ENCODE peak calls at places on chromosomes 3 and 15, in six cellular contexts. H is CD8-positive, alpha-beta memory T cell; G is heart left ventricle; S is BE2C; L is cardiac muscle cell; W is tibial artery. N is an unnamed sample. For H3K27me3, the result is how much of the 10 kb centered on the place peaks cover.

GRCh38 chr15:67303490-67304363 is 49.1 kb downstream of the IQCH start:
- DNase-seq in L (peak), H (peak), S (no peak), W (no peak), G (no peak), N (peak)

GRCh38 chr15:78048410-78048946 is 29.0 kb downstream of the TBC1D2B start:
- DNase-seq in W (no peak), S (no peak), H (no peak), L (no peak), G (no peak), N (no peak)

GRCh38 chr15:55226127-55226526 is 29.4 kb upstream of the RSL24D1 start:
- DNase-seq in S (no peak), H (no peak), G (no peak), L (peak), W (no peak), N (no peak)

GRCh38 chr3:42205800-42206514 is 60.0 kb downstream of the CCK start:
- DNase-seq in G (no peak), W (no peak), H (no peak), L (no peak), S (no peak), N (no peak)

GRCh38 chr3:12817341-12817705 is 20.8 kb downstream of the CAND2 start:
- DNase-seq in H (no peak), W (no peak), L (no peak), G (no peak), S (peak), N (no peak)

GRCh38 chr3:9168230-9168629 is 81.2 kb downstream of the SRGAP3 start:
- DNase-seq in H (no peak), W (no peak), L (peak), S (no peak), G (no peak), N (no peak)

GRCh38 chr3:136263251-136263650 is 13.1 kb downstream of the PCCB start:
- DNase-seq in H (no peak), G (no peak), L (no peak), W (no peak), S (no peak), N (no peak)

GRCh38 chr15:60134609-60135008 is 130.5 kb downstream of the FOXB1 start:
- DNase-seq in G (no peak), H (no peak), L (no peak), S (no peak), W (no peak), N (no peak)

GRCh38 chr3:14110699-14111098 is 14.0 kb downstream of the CHCHD4 start:
- DNase-seq in S (no peak), W (no peak), H (no peak), G (no peak), L (no peak), N (no peak)

GRCh38 chr15:62075595-62076279 is 9.0 kb downstream of the C2CD4A start:
- DNase-seq in W (no peak), L (no peak), G (no peak), H (no peak), S (peak), N (no peak)

GRCh38 chr3:125202197-125202596 is 10.4 kb downstream of the SLC12A8 start:
- DNase-seq in L (no peak), H (no peak), G (no peak), W (no peak), S (no peak), N (no peak)

GRCh38 chr3:184808021-184808420 is 3.9 kb upstream of the VPS8 start:
- DNase-seq in G (no peak), W (no peak), L (peak), H (no peak), S (peak), N (no peak)

GRCh38 chr3:4493931-4494806 is 1.0 kb downstream of the ITPR1 start:
- DNase-seq in G (peak), H (no peak), W (peak), L (peak), S (no peak), N (no peak)

GRCh38 chr3:71031914-71032521 is 551.5 kb downstream of the FOXP1 start:
- DNase-seq in W (no peak), L (no peak), G (no peak), H (no peak), S (no peak), N (no peak)

GRCh38 chr3:59510576-59510975 is 460.8 kb upstream of the CFAP20DC start:
- DNase-seq in H (no peak), S (no peak), G (no peak), W (no peak), L (no peak), N (peak)

GRCh38 chr15:49423021-49423420 is at the start of gene FGF7:
- DNase-seq in L (peak), W (no peak), G (no peak), H (no peak), S (no peak), N (no peak)

GRCh38 chr3:16462679-16463078 is 50.8 kb downstream of the RFTN1 start:
- DNase-seq in G (no peak), W (no peak), S (no peak), H (peak), L (no peak), N (no peak)

GRCh38 chr15:80855206-80855605 is 76.0 kb downstream of the CEMIP start:
- DNase-seq in L (no peak), G (no peak), H (no peak), W (no peak), S (no peak), N (no peak)

GRCh38 chr15:101810905-101811304 is 1.1 kb upstream of the OR4F15 start:
- DNase-seq in S (no peak), G (no peak), W (no peak), L (peak), H (no peak), N (no peak)

GRCh38 chr3:50336452-50337174 is 4.0 kb downstream of the RASSF1 start:
- DNase-seq in L (no peak), H (no peak), W (no peak), G (no peak), S (no peak), N (no peak)

GRCh38 chr15:90592144-90592887 is 62.6 kb downstream of the CRTC3 start:
- DNase-seq in L (no peak), G (no peak), H (no peak), S (no peak), W (no peak), N (no peak)

GRCh38 chr15:79811406-79812405 is 85.1 kb downstream of the MTHFS start:
- DNase-seq in W (peak), L (peak), H (no peak), S (peak), G (peak), N (no peak)

GRCh38 chr3:16266714-16267113 is 1.7 kb downstream of the OXNAD1 start:
- DNase-seq in L (no peak), G (no peak), W (no peak), S (no peak), H (no peak), N (no peak)

GRCh38 chr15:76401285-76401684 is 64.7 kb downstream of the ISL2 start:
- DNase-seq in H (no peak), G (no peak), L (peak), S (no peak), W (no peak), N (no peak)

GRCh38 chr3:186609247-186609868 is 3.5 kb upstream of the AHSG start:
- DNase-seq in L (no peak), G (no peak), S (peak), W (no peak), H (no peak), N (no peak)

GRCh38 chr3:106333911-106334618 is 465.3 kb upstream of the CBLB start:
- DNase-seq in S (no peak), H (peak), L (no peak), G (no peak), W (no peak), N (no peak)

GRCh38 chr3:167728176-167728575 is 6.5 kb downstream of the PDCD10 start:
- DNase-seq in L (no peak), G (no peak), W (no peak), H (no peak), S (no peak), N (no peak)

GRCh38 chr15:67033012-67033411 is 32.4 kb upstream of the SMAD3 start:
- DNase-seq in S (no peak), L (no peak), H (no peak), G (no peak), W (no peak), N (no peak)

GRCh38 chr3:124140751-124141150 is 148.8 kb upstream of the ROPN1 start:
- DNase-seq in G (no peak), S (no peak), L (no peak), H (no peak), W (no peak), N (peak)

GRCh38 chr3:183653209-183654064 is 18.0 kb downstream of the KLHL24 start:
- DNase-seq in L (no peak), H (no peak), G (no peak), S (no peak), W (no peak), N (peak)

GRCh38 chr3:138078901-138079344 is 36.5 kb downstream of the DZIP1L start:
- DNase-seq in H (no peak), S (no peak), G (no peak), W (no peak), L (no peak), N (peak)

GRCh38 chr15:54347082-54347827 is 369.0 kb downstream of the UNC13C start:
- DNase-seq in H (no peak), L (no peak), W (no peak), S (no peak), G (no peak), N (no peak)

GRCh38 chr3:114213669-114214541 is 23.5 kb downstream of the ZNF80 start:
- DNase-seq in W (peak), H (peak), G (no peak), S (peak), L (peak), N (peak)

GRCh38 chr3:144039661-144040060 is 68.0 kb downstream of the DIPK2A start:
- DNase-seq in H (no peak), W (no peak), G (no peak), L (no peak), S (no peak), N (no peak)

GRCh38 chr3:124360626-124361025 is 368.7 kb upstream of the ROPN1 start:
- DNase-seq in H (no peak), L (no peak), W (no peak), G (no peak), S (no peak), N (no peak)

GRCh38 chr3:182325213-182325941 is 467.9 kb upstream of the ATP11B start:
- DNase-seq in L (no peak), H (no peak), G (no peak), S (no peak), W (no peak), N (peak)

GRCh38 chr3:13391308-13391707 is 28.8 kb downstream of the NUP210 start:
- DNase-seq in W (no peak), G (no peak), S (no peak), H (no peak), L (no peak), N (no peak)

GRCh38 chr3:111706527-111706926 is 111.4 kb upstream of the ZBED2 start:
- DNase-seq in H (no peak), L (no peak), G (no peak), S (no peak), W (no peak), N (no peak)

GRCh38 chr3:73610493-73610892 is 14.2 kb downstream of the PDZRN3 start:
- DNase-seq in G (no peak), L (no peak), S (no peak), H (no peak), W (no peak), N (no peak)

GRCh38 chr3:73611176-73611575 is 13.6 kb downstream of the PDZRN3 start:
- DNase-seq in L (no peak), G (no peak), H (no peak), W (no peak), S (no peak), N (no peak)

GRCh38 chr3:73605861-73606260 is 18.9 kb downstream of the PDZRN3 start:
- DNase-seq in G (no peak), L (no peak), W (no peak), H (no peak), S (no peak), N (no peak)

GRCh38 chr3:73609655-73610054 is 15.1 kb downstream of the PDZRN3 start:
- DNase-seq in L (no peak), S (no peak), G (no peak), H (no peak), W (no peak), N (no peak)

GRCh38 chr3:73608805-73609641 is 15.7 kb downstream of the PDZRN3 start:
- DNase-seq in H (no peak), S (no peak), G (no peak), W (no peak), L (no peak), N (no peak)
- H3K27me3 ChIP-seq in H (under half), S (under half), G (under half), W (under half), L (under half), N (under half)

GRCh38 chr3:38632989-38633388 is 16.5 kb downstream of the SCN5A start:
- DNase-seq in S (no peak), L (no peak), H (no peak), W (no peak), G (no peak), N (no peak)
- H3K27me3 ChIP-seq in S (under half), L (half or more), H (under half), W (under half), G (under half), N (under half)

DNA sequence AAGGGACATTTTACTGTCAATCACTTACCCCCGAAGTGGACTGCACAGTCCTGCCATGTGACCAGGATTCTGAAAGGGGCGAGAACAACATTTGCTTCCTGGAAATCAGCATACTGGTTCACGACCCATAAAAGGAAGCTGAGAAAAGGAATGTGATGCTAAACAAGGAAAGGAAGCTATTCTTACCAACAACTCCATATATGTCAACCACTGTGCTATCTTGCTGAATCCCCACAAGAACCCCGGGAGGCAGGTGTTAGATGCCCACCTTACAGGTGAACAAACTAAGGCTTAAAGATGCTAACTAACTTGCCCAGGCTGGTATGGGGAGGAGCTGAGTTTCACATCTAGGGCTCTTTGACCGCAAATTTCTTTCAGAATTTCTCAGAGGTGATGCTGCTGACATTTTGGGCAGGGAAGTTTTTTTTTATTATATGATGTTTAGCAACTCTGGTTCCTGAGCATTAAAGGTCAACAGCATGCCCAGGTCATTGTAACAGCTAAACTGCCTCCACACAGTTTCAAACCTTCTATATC is 16.4 kb upstream of the REC114 start:
- DNase-seq in H (no peak), S (no peak), W (no peak), L (no peak), G (no peak), N (no peak)
- H3K27me3 ChIP-seq in H (under half), S (under half), W (under half), L (under half), G (under half), N (under half)

GRCh38 chr3:158107508-158108095 is 1.4 kb upstream of the SHOX2 start:
- DNase-seq in H (no peak), W (no peak), S (no peak), G (no peak), L (no peak), N (no peak)

GRCh38 chr3:158108596-158108995 is 1.3 kb upstream of the RSRC1 start:
- DNase-seq in L (no peak), S (no peak), W (no peak), G (no peak), H (no peak), N (no peak)

GRCh38 chr3:158109804-158110657 is at the start of gene RSRC1:
- DNase-seq in L (peak), H (peak), S (peak), G (peak), W (peak), N (peak)

GRCh38 chr3:158110658-158111018 is 749 bp downstream of the RSRC1 start:
- DNase-seq in S (no peak), H (no peak), G (no peak), W (no peak), L (no peak), N (no peak)

DNA sequence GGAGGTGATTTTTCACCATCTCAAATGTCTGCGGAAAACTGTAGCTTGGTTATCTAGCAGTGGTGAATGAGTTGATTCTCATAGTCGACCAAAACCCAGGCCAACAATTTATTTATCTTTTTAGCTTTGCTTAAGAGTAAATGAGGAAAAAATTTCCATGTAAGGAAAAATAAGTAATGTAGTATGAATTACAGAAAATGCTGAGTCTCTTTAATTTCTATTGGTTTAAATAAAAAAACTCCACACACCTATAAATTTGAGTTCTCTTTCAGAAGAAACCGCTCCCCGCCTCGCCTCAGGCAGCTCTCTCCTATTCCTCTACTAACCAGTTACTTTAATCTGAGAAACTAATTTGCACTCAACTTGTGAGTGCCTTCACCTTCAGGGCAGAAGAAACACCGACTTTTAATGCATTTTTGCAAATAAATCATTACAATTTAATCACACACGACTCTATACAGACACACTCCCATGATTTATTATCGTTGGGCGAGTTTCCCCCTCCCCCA is 540 bp upstream of the RSRC1 start:
- DNase-seq in S (no peak), G (no peak), W (no peak), H (no peak), L (no peak), N (no peak)
- H3K27me3 ChIP-seq in S (under half), G (under half), W (under half), H (under half), L (half or more), N (under half)

GRCh38 chr15:68511073-68511991 is 67.5 kb upstream of the CORO2B start:
- DNase-seq in G (peak), L (no peak), S (no peak), W (no peak), H (no peak), N (no peak)

GRCh38 chr15:68510558-68510957 is 68.2 kb upstream of the CORO2B start:
- DNase-seq in H (no peak), G (no peak), L (no peak), W (no peak), S (no peak), N (no peak)

GRCh38 chr15:68515371-68516095 is 63.3 kb upstream of the CORO2B start:
- DNase-seq in L (no peak), H (no peak), S (no peak), G (no peak), W (no peak), N (no peak)

GRCh38 chr15:68512052-68512451 is 66.7 kb upstream of the CORO2B start:
- DNase-seq in G (no peak), S (no peak), H (no peak), L (no peak), W (no peak), N (no peak)

GRCh38 chr15:68512578-68512977 is 66.2 kb upstream of the CORO2B start:
- DNase-seq in G (no peak), H (no peak), L (no peak), S (no peak), W (no peak), N (no peak)
- H3K27me3 ChIP-seq in G (under half), H (under half), L (under half), S (under half), W (under half), N (under half)